ENCODE peak calls at places on chromosomes 3 and 15, in ten cellular contexts. P, Q, V, L, R, Y, M, D, K and H are unnamed samples.

GRCh38 chr3:57778499-57778898 is 22.4 kb downstream of the SLMAP start:
- DNase-seq in P (no peak), V (no peak), K (no peak), R (no peak), Q (no peak), D (no peak), L (no peak), M (no peak), Y (no peak), H (no peak)

GRCh38 chr3:152219769-152220255 is 48.9 kb upstream of the MBNL1 start:
- DNase-seq in D (no peak), V (no peak), Y (no peak), M (no peak), R (no peak), L (no peak), P (no peak), Q (no peak), K (no peak), H (no peak)

GRCh38 chr3:101026244-101026643 is 33.0 kb upstream of the ABI3BP start:
- DNase-seq in D (no peak), Q (no peak), M (no peak), L (no peak), R (no peak), P (no peak), Y (no peak), K (no peak), V (no peak), H (no peak)

GRCh38 chr15:100934735-100935134 is 15.6 kb downstream of the LRRK1 start:
- DNase-seq in Y (no peak), R (no peak), L (no peak), D (no peak), P (no peak), V (peak), K (no peak), Q (no peak), M (no peak), H (peak)

GRCh38 chr3:150603888-150604319 is 783 bp downstream of the SELENOT start:
- DNase-seq in M (no peak), V (no peak), Y (no peak), Q (no peak), L (no peak), D (no peak), P (no peak), K (no peak), R (no peak), H (no peak)

GRCh38 chr3:108099679-108100428 is 9.0 kb upstream of the CD47 start:
- DNase-seq in V (no peak), Q (no peak), Y (peak), L (no peak), P (no peak), K (peak), M (peak), R (no peak), D (no peak), H (peak)

GRCh38 chr3:42369832-42370231 is 40.6 kb downstream of the LYZL4 start:
- DNase-seq in Y (no peak), P (no peak), Q (no peak), K (no peak), L (no peak), D (no peak), V (no peak), R (no peak), M (no peak), H (no peak)

GRCh38 chr15:32683906-32684584 is 33.8 kb upstream of the GREM1 start:
- DNase-seq in D (no peak), P (peak), Q (no peak), K (no peak), L (peak), Y (no peak), M (no peak), V (peak), R (no peak), H (peak)

GRCh38 chr3:117928836-117929235 is 1105.8 kb downstream of the IGSF11 start:
- DNase-seq in K (no peak), Q (no peak), V (no peak), Y (no peak), D (no peak), P (no peak), L (no peak), R (peak), M (no peak), H (no peak)

GRCh38 chr15:84894743-84895425 is 10.4 kb downstream of the SLC28A1 start:
- DNase-seq in P (no peak), L (no peak), K (no peak), M (peak), R (no peak), Q (no peak), D (no peak), V (no peak), Y (no peak), H (no peak)

GRCh38 chr3:64074091-64074490 is 50.8 kb upstream of the PSMD6 start:
- DNase-seq in R (no peak), Q (no peak), V (no peak), L (no peak), D (no peak), P (peak), K (no peak), Y (no peak), M (no peak), H (no peak)

GRCh38 chr3:11085078-11085840 is 69.0 kb upstream of the HRH1 start:
- DNase-seq in M (no peak), K (no peak), L (no peak), Q (no peak), P (peak), R (no peak), D (no peak), Y (no peak), V (no peak), H (no peak)

DNA sequence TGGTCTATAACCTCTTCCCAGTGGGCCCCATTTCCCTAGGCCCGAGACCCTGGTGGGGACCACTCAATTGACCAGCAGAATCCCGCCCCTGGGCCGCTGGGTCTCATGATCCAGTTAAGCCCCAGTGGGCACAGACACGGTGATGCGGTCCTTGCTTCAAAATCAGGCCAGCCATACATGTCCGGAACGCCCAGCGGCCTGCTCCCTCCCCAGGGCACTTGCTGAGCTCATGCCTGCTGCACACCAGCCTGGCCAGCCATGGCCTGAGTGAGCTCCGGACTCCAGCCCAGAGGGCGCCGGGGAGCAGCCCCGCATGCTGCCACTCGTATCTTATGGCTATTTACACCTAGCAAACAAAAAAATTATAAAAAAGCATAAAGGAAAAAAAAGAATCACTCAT is 34.4 kb upstream of the IQSEC1 start:
- DNase-seq in Y (no peak), D (peak), Q (no peak), P (no peak), L (no peak), M (peak), K (no peak), R (no peak), V (no peak), H (no peak)
- TF ChIP-seq CTCF in Y (no peak), D (no peak), Q (no peak), P (no peak), L (no peak), M (no peak), K (no peak), R (no peak), V (no peak), H (no peak)

GRCh38 chr3:188183452-188183851 is 29.5 kb downstream of the LPP start:
- DNase-seq in L (no peak), D (no peak), P (no peak), Y (no peak), Q (no peak), M (no peak), K (no peak), R (no peak), V (no peak), H (no peak)
- H3K4me3 ChIP-seq in L (no peak), D (no peak), P (no peak), Y (no peak), Q (no peak), M (no peak), K (no peak), R (no peak), V (no peak), H (no peak)

GRCh38 chr3:2198880-2199279 is 100.2 kb downstream of the CNTN4 start:
- DNase-seq in Q (no peak), P (no peak), L (no peak), D (no peak), M (no peak), K (no peak), Y (no peak), V (no peak), R (no peak), H (no peak)
- TF ChIP-seq CTCF in Q (no peak), P (no peak), L (no peak), D (no peak), M (no peak), K (no peak), Y (no peak), V (no peak), R (no peak), H (no peak)

GRCh38 chr15:92886229-92886628 is 13.9 kb upstream of the CHD2 start:
- DNase-seq in R (no peak), K (no peak), D (no peak), L (no peak), Y (no peak), M (no peak), V (no peak), Q (no peak), P (no peak), H (no peak)

GRCh38 chr15:92889390-92890113 is 10.6 kb upstream of the CHD2 start:
- DNase-seq in K (no peak), M (no peak), L (no peak), Y (no peak), D (no peak), P (no peak), R (no peak), V (no peak), Q (no peak), H (no peak)

GRCh38 chr15:92884813-92885461 is 15.2 kb upstream of the CHD2 start:
- DNase-seq in R (no peak), D (no peak), K (no peak), L (no peak), Y (no peak), V (no peak), P (no peak), Q (no peak), M (no peak), H (peak)

GRCh38 chr15:92886815-92887214 is 13.3 kb upstream of the CHD2 start:
- DNase-seq in D (no peak), K (no peak), Q (no peak), P (no peak), L (no peak), M (no peak), Y (no peak), V (no peak), R (no peak), H (no peak)

GRCh38 chr15:92887869-92888268 is 12.3 kb upstream of the CHD2 start:
- DNase-seq in K (no peak), Q (no peak), P (no peak), M (no peak), Y (no peak), L (no peak), R (no peak), V (no peak), D (no peak), H (no peak)
- H3K4me3 ChIP-seq in K (no peak), Q (peak), P (no peak), M (peak), Y (no peak), L (no peak), R (no peak), V (no peak), D (peak), H (no peak)

GRCh38 chr15:87724330-87724729 is 532.2 kb downstream of the NTRK3 start:
- DNase-seq in V (no peak), P (no peak), R (no peak), Y (no peak), Q (no peak), K (no peak), M (no peak), L (no peak), D (peak), H (no peak)

GRCh38 chr15:87728998-87729397 is 527.5 kb downstream of the NTRK3 start:
- DNase-seq in D (no peak), P (no peak), V (no peak), K (no peak), Y (no peak), R (no peak), L (no peak), M (no peak), Q (no peak), H (no peak)

GRCh38 chr15:87720235-87720634 is 536.3 kb downstream of the NTRK3 start:
- DNase-seq in L (no peak), K (no peak), R (no peak), Q (no peak), D (no peak), V (no peak), P (no peak), M (no peak), Y (no peak), H (no peak)

GRCh38 chr15:87722941-87723691 is 533.4 kb downstream of the NTRK3 start:
- DNase-seq in Q (no peak), L (no peak), M (no peak), Y (no peak), K (no peak), P (no peak), V (no peak), R (peak), D (no peak), H (no peak)
- TF ChIP-seq CTCF in Q (no peak), L (no peak), M (no peak), Y (no peak), K (no peak), P (no peak), V (no peak), R (no peak), D (no peak), H (no peak)

GRCh38 chr3:37493485-37494080 is 319.2 kb upstream of the LRRFIP2 start:
- DNase-seq in R (no peak), D (no peak), L (no peak), Y (no peak), P (no peak), M (no peak), Q (no peak), K (no peak), V (no peak), H (no peak)
- H3K4me3 ChIP-seq in R (no peak), D (no peak), L (no peak), Y (no peak), P (no peak), M (no peak), Q (no peak), K (no peak), V (no peak), H (no peak)

GRCh38 chr3:149009732-149010131 is 18.4 kb downstream of the GYG1 start:
- DNase-seq in R (no peak), V (no peak), L (no peak), Q (no peak), P (no peak), D (no peak), Y (no peak), K (peak), M (no peak), H (peak)

GRCh38 chr3:149013726-149014125 is 22.4 kb downstream of the GYG1 start:
- DNase-seq in P (no peak), V (peak), D (no peak), R (no peak), K (no peak), Q (no peak), L (no peak), M (no peak), Y (no peak), H (no peak)

GRCh38 chr3:149010504-149010951 is 19.2 kb downstream of the GYG1 start:
- DNase-seq in M (no peak), Y (no peak), L (no peak), V (no peak), D (no peak), R (no peak), Q (no peak), P (peak), K (no peak), H (no peak)

GRCh38 chr3:149010966-149011365 is 19.6 kb downstream of the GYG1 start:
- DNase-seq in Y (no peak), K (no peak), M (no peak), P (no peak), Q (no peak), V (no peak), R (no peak), L (no peak), D (no peak), H (no peak)

GRCh38 chr3:149011676-149012075 is 20.3 kb downstream of the GYG1 start:
- DNase-seq in K (no peak), P (no peak), V (no peak), Q (no peak), D (no peak), M (no peak), L (no peak), Y (no peak), R (no peak), H (no peak)
- TF ChIP-seq CTCF in K (no peak), P (no peak), V (no peak), Q (no peak), D (no peak), M (no peak), L (no peak), Y (no peak), R (no peak), H (no peak)

GRCh38 chr15:41861736-41862356 is 23.2 kb downstream of the PLA2G4B start:
- DNase-seq in M (no peak), P (no peak), K (no peak), L (no peak), Q (no peak), D (no peak), R (no peak), Y (no peak), V (no peak), H (no peak)
- H3K4me3 ChIP-seq in M (no peak), P (no peak), K (no peak), L (no peak), Q (no peak), D (no peak), R (no peak), Y (no peak), V (no peak), H (no peak)

DNA sequence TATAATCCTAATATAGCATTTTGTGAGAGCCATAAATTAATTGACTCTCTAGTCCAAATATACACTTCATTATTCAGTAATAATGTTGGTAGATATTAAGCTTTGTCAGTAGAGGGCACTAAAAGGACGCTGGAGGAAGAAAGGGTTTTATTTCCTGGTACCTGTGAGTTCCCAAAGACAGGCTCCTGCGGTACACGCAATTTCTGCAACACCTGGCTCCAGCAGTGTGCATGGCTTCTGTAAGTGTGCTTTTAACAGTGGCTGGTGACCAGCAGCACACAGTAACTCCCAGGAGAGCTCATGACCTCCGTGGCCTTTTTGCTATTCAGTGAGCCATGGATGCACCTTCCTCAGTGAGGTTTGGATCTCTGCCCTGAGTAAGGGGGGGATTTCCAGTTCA is 338.3 kb upstream of the ZNF385D start:
- DNase-seq in L (no peak), P (peak), K (no peak), M (no peak), R (peak), Q (no peak), D (no peak), V (peak), Y (no peak), H (peak)
- TF ChIP-seq CTCF in L (peak), P (peak), K (no peak), M (no peak), R (peak), Q (peak), D (no peak), V (peak), Y (no peak), H (peak)